ENCODE peak calls at places on chromosomes 6 and 20, in ten cellular contexts. I, O, Z, L, H, J, Y, U, E and V are unnamed samples.

GRCh38 chr6:97668716-97669115 is 385.7 kb upstream of the MMS22L start:
- DNase-seq in I (peak; percentile 10), O (no peak), Z (no peak), L (no peak), H (no peak), J (no peak), Y (no peak), U (peak; percentile 56), E (no peak), V (peak; percentile 54)

GRCh38 chr6:127117979-127118504 is 429 bp upstream of the RSPO3 start:
- DNase-seq in I (peak; percentile 41), O (no peak), Z (peak; percentile 69), L (peak; percentile 70), H (no peak), J (no peak), Y (no peak), U (no peak), E (no peak), V (no peak)

GRCh38 chr6:14987490-14987889 is 258.4 kb upstream of the JARID2 start:
- DNase-seq in I (no peak), O (no peak), Z (no peak), L (no peak), H (no peak), J (no peak), Y (no peak), U (no peak), E (no peak), V (peak; percentile 70)

GRCh38 chr6:75283907-75284284 is 696 bp downstream of the TMEM30A start:
- DNase-seq in I (no peak), O (no peak), Z (no peak), L (no peak), H (no peak), J (no peak), Y (peak; percentile 26), U (no peak), E (no peak), V (no peak)

GRCh38 chr20:45878076-45878731 is 2.8 kb upstream of the ZSWIM1 start:
- DNase-seq in I (no peak), O (no peak), Z (no peak), L (peak; percentile 82), H (no peak), J (no peak), Y (no peak), U (no peak), E (no peak), V (no peak)

GRCh38 chr6:108733706-108734105 is 114.5 kb upstream of the ARMC2 start:
- DNase-seq in I (no peak), O (no peak), Z (no peak), L (no peak), H (no peak), J (no peak), Y (no peak), U (no peak), E (no peak), V (no peak)

GRCh38 chr6:44452725-44453124 is 65.2 kb downstream of the CDC5L start:
- DNase-seq in I (no peak), O (no peak), Z (no peak), L (no peak), H (peak; percentile 68), J (no peak), Y (no peak), U (no peak), E (no peak), V (peak; percentile 82)

GRCh38 chr6:90220273-90220672 is 76.4 kb downstream of the BACH2 start:
- DNase-seq in I (no peak), O (no peak), Z (no peak), L (no peak), H (no peak), J (no peak), Y (no peak), U (no peak), E (no peak), V (no peak)

GRCh38 chr6:113291751-113292445 is 565.2 kb upstream of the MARCKS start:
- DNase-seq in I (no peak), O (no peak), Z (no peak), L (no peak), H (no peak), J (peak; percentile 27), Y (no peak), U (peak; percentile 27), E (peak; percentile 29), V (no peak)

GRCh38 chr20:39190666-39191570 is 228.8 kb downstream of the DHX35 start:
- DNase-seq in I (no peak), O (peak; percentile 73), Z (no peak), L (no peak), H (peak; percentile 3), J (no peak), Y (no peak), U (no peak), E (no peak), V (peak; percentile 74)

GRCh38 chr6:79188101-79188500 is 46.4 kb downstream of the HMGN3 start:
- DNase-seq in I (no peak), O (no peak), Z (no peak), L (no peak), H (no peak), J (no peak), Y (no peak), U (no peak), E (no peak), V (no peak)

GRCh38 chr20:31859998-31860380 is 10.3 kb downstream of the DUSP15 start:
- DNase-seq in I (no peak), O (no peak), Z (no peak), L (no peak), H (no peak), J (no peak), Y (no peak), U (no peak), E (no peak), V (no peak)

GRCh38 chr6:157980288-157981131 is 1.2 kb upstream of the SYNJ2 start:
- DNase-seq in I (no peak), O (no peak), Z (no peak), L (peak; percentile 85), H (no peak), J (no peak), Y (no peak), U (no peak), E (no peak), V (no peak)

GRCh38 chr6:104428201-104428600 is 431.5 kb downstream of the HACE1 start:
- DNase-seq in I (no peak), O (no peak), Z (no peak), L (no peak), H (no peak), J (no peak), Y (no peak), U (no peak), E (no peak), V (no peak)

GRCh38 chr6:38730136-38730862 is 15.2 kb downstream of the DNAH8 start:
- DNase-seq in I (no peak), O (no peak), Z (no peak), L (no peak), H (no peak), J (no peak), Y (no peak), U (no peak), E (no peak), V (no peak)

GRCh38 chr6:98039876-98040605 is 757.0 kb upstream of the MMS22L start:
- DNase-seq in I (peak; percentile 19), O (no peak), Z (no peak), L (no peak), H (no peak), J (no peak), Y (peak; percentile 3), U (peak; percentile 44), E (no peak), V (no peak)

GRCh38 chr6:15493437-15494168 is 169.2 kb downstream of the DTNBP1 start:
- DNase-seq in I (peak; percentile 53), O (no peak), Z (no peak), L (no peak), H (no peak), J (no peak), Y (no peak), U (no peak), E (no peak), V (peak; percentile 53)

GRCh38 chr20:4234128-4234527 is 218.8 kb upstream of the RNF24 start:
- DNase-seq in I (no peak), O (no peak), Z (peak; percentile 89), L (peak; percentile 91), H (no peak), J (no peak), Y (peak; percentile 33), U (no peak), E (no peak), V (no peak)

GRCh38 chr20:16147916-16148315 is 425.3 kb downstream of the KIF16B start:
- DNase-seq in I (no peak), O (no peak), Z (no peak), L (no peak), H (no peak), J (no peak), Y (no peak), U (no peak), E (no peak), V (no peak)